ENCODE peak calls at places on chromosomes 6 and 20, in four cellular contexts. M is GM06990, R is heart right ventricle, Y is progenitor cell of endocrine pancreas. J is an unnamed sample.
A peak's percentile ranks its signal among the peaks of the same experiment; 100 is the strongest.

GRCh38 chr6:44630125-44631028 is 242.9 kb downstream of the CDC5L start:
- DNase-seq in M (no peak), R (no peak), Y (peak; percentile 18), J (peak; percentile 60)

GRCh38 chr6:127582777-127583462 is 5.9 kb downstream of the C6orf58 start:
- DNase-seq in M (no peak), R (no peak), Y (no peak), J (no peak)

GRCh38 chr6:155190667-155191066 is 73.1 kb upstream of the CLDN20 start:
- DNase-seq in M (no peak), R (no peak), Y (no peak), J (no peak)

GRCh38 chr6:126176266-126176665 is 163.6 kb upstream of the CENPW start:
- DNase-seq in M (no peak), R (no peak), Y (no peak), J (no peak)

GRCh38 chr6:146701632-146702031 is 102.9 kb downstream of the ADGB start:
- DNase-seq in M (no peak), R (no peak), Y (no peak), J (no peak)

GRCh38 chr20:62739067-62739466 is 30.4 kb downstream of the NTSR1 start:
- DNase-seq in M (no peak), R (no peak), Y (no peak), J (no peak)

GRCh38 chr6:167045828-167046580 is 46.8 kb downstream of the CEP43 start:
- DNase-seq in M (no peak), R (no peak), Y (no peak), J (no peak)

GRCh38 chr6:18179770-18180393 is 24.7 kb downstream of the KDM1B start:
- DNase-seq in M (no peak), R (peak; percentile 10), Y (no peak), J (no peak)

GRCh38 chr6:44667668-44668390 is 280.3 kb downstream of the CDC5L start:
- DNase-seq in M (no peak), R (no peak), Y (peak; percentile 17), J (peak; percentile 44)

GRCh38 chr6:143397229-143398222 is 53.0 kb downstream of the ADAT2 start:
- DNase-seq in M (no peak), R (peak; percentile 44), Y (peak; percentile 10), J (peak; percentile 27)

GRCh38 chr6:21887301-21888185 is 294.0 kb downstream of the SOX4 start:
- DNase-seq in M (no peak), R (peak; percentile 27), Y (no peak), J (no peak)

GRCh38 chr20:9051508-9051907 is 17.4 kb upstream of the PLCB4 start:
- DNase-seq in M (no peak), R (no peak), Y (no peak), J (no peak)

GRCh38 chr6:160036790-160037206 is 67.9 kb downstream of the IGF2R start:
- DNase-seq in M (no peak), R (peak; percentile 36), Y (no peak), J (no peak)

GRCh38 chr6:150547511-150548222 is 52.0 kb upstream of the PLEKHG1 start:
- DNase-seq in M (no peak), R (peak; percentile 81), Y (no peak), J (no peak)
- TF ChIP-seq CTCF in M (no peak), R (no peak), Y (no peak), J (no peak)

GRCh38 chr6:109477725-109478124 is 5.3 kb downstream of the ZBTB24 start:
- DNase-seq in M (no peak), R (no peak), Y (no peak), J (no peak)

GRCh38 chr6:109477184-109477583 is 5.8 kb downstream of the ZBTB24 start:
- DNase-seq in M (no peak), R (no peak), Y (no peak), J (no peak)

GRCh38 chr6:109473120-109473519 is 9.9 kb downstream of the ZBTB24 start:
- DNase-seq in M (no peak), R (no peak), Y (no peak), J (no peak)

GRCh38 chr6:109474995-109475394 is 8.0 kb downstream of the ZBTB24 start:
- DNase-seq in M (no peak), R (no peak), Y (no peak), J (no peak)

DNA sequence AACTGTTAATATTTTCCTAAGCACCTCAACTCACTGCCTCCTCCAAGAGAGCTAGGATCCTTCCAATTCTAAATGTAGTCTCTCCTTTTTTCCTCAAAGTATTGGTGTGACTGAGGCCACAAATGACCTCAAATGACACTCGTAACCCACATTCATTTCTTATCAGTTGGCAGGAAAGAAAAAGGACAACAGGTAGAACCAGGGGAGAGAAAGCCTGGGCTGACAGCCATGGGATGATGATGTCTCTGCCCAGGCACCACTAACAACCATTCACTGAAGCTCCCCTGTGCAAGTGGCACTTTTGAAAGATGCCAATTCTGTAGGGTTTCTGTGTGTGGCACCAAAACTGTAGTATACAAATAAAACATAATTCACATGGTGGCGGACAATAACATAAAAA is 7.4 kb downstream of the ZBTB24 start:
- DNase-seq in M (no peak), R (no peak), Y (no peak), J (no peak)
- TF ChIP-seq CTCF in M (no peak), R (no peak), Y (no peak), J (no peak)

DNA sequence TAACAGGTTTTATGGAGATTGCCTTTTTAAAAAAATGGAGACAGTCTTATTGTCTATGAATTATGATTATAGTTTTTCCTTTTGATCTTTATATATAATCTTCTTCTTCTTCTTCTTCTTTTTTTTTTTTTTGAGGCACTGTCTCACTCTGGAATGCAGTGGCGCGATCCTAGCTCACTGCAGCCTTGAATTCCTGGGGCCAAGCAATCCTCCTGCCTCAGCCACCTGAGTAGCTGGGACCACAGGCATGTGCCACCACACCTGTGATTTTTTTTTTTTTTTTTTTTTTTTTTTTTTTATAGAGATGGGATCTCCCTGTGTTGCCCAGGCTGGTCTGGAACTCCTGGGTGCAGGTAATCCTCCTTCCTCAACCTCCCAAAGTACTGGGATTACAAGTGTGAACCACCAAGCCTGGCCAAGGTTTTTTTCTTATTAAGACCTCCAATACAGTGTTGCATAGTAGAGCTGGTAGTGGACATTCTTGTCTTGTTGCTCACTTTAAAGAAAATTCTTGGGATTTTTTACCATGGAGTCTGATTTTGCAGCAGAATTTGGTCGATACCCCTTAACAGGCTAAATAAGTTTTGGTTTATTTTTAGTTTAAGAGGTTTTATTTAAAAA is 46.5 kb downstream of the STK4 start:
- DNase-seq in M (no peak), R (no peak), Y (no peak), J (no peak)
- TF ChIP-seq CTCF in M (no peak), R (no peak), Y (no peak), J (no peak)

DNA sequence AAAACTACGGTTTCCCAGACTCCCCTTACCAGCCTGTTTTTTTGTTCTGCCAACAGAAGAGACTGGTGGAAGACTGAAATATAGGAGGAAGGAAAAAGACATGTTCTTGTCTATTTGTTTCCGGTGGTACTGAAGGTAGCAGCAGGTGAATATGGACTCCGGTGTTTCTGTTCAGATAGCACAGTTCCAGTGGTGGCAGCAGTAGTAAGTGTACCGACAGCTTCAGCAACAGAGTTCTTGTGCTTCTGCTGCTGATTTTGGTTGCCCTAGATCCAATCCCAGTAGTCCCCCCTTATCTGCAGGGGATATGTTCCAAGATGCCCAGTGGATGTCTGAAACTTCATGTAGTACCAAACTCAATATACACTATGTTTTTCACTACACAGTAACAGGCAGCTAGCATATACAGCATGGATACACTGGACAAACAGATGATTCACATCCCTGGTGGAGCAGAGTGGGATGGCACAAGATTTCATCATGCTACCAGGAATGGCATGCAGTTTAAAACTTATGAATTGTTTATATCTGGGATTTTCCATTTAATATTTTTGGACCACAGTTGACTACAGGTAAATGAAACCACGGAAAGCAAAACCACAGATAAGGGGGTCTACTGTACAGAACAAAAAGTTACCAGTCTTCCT is 301.8 kb downstream of the BTBD9 start:
- DNase-seq in M (no peak), R (no peak), Y (no peak), J (no peak)
- TF ChIP-seq CTCF in M (no peak), R (no peak), Y (no peak), J (no peak)

DNA sequence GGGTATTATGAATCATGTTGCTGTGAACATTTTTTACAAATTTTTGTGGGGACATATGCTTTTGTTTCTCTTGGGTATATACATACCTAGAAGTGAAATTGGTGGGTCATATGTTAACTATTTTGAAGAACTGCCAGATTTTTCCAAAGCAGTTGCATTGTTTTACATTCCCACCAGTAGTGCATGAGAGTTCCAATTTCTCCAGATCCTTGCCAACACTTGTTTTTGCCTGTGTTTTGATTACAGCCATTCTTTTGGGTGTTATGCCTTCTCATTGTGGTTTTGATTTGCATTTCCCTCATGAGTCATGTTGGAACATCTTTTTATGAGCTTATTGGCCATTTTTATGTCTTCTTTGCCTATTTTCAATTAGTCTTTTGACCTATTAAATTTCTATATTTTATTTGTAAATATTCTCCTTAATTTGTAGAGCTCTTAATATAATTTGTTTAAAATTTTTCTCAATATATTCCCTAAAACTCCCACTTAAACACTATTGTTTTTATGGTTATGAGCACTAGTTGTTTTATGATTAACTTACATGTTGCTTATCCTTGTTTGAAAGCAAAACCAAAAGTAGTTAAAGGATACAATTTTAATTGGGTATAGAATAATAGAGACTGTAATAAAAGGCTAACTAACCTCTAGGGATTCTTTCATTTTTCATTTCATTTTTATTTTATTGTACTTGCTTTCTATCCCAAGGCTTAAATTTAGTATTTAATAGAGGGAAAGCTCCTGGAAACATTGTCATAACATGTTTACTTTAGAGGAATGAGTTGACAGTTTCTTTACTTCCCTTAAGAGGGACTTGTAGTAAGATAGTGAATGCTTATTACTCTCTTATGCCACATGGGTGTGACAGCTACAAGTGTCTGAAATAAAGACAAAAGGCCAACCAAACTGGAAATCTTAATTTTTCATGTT is 5.5 kb downstream of the UBR2 start:
- DNase-seq in M (no peak), R (no peak), Y (no peak), J (no peak)
- TF ChIP-seq CTCF in M (no peak), R (no peak), Y (no peak), J (no peak)

GRCh38 chr20:52001999-52002666 is 189.4 kb downstream of the ZFP64 start:
- DNase-seq in M (no peak), R (no peak), Y (no peak), J (peak; percentile 13)
- TF ChIP-seq CTCF in M (no peak), R (no peak), Y (peak; percentile 33), J (peak; percentile 18)

DNA sequence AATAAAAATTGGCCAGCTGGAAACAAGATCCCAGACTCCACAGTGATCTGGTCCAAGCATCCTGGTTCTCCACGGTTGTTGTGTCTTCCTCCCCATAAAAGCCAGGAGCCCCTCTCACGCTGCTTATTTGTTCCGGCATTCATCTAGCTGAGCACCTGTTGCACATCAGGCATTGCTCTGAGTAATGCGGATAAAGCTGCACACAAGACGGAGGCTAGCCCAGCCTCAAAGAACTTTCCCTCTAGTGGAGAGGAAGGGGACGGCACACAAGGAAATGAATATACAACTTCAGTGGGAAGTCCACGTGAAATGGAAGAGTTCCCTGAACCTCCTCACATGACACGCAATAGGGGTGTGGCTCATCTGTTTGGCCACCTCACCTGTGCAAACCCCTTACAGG is 30.3 kb upstream of the NXT1 start:
- DNase-seq in M (no peak), R (no peak), Y (no peak), J (no peak)
- TF ChIP-seq CTCF in M (peak; percentile 35), R (peak; percentile 44), Y (peak; percentile 52), J (peak; percentile 44)

GRCh38 chr6:10424005-10424404 is 9.1 kb upstream of the TFAP2A start:
- DNase-seq in M (no peak), R (no peak), Y (no peak), J (no peak)
- TF ChIP-seq CTCF in M (peak; percentile 41), R (no peak), Y (peak; percentile 45), J (no peak)

J was measured in endothelial cell.